ENCODE peak calls at places on chromosomes 3 and 15, in seven cellular contexts. L is colonic mucosa, S is IMR-90, E is PC-3, W is heart left ventricle, X is ovary, M is GM23248. Z is an unnamed sample.

GRCh38 chr3:149247025-149247710 is 25.5 kb upstream of the CP start:
- DNase-seq in E (peak; percentile 86), X (no peak), S (peak; percentile 70), L (no peak), M (peak; percentile 66), W (no peak), Z (no peak)

GRCh38 chr15:66964111-66964738 is 101.2 kb upstream of the SMAD3 start:
- DNase-seq in X (no peak), M (no peak), E (no peak), S (no peak), L (no peak), W (no peak), Z (no peak)

GRCh38 chr3:174955513-174956001 is 96.4 kb downstream of the NAALADL2 start:
- DNase-seq in S (peak; percentile 48), M (peak; percentile 64), X (no peak), E (peak; percentile 90), W (no peak), L (no peak), Z (peak; percentile 19)

GRCh38 chr15:82184355-82184754 is 78.2 kb downstream of the EFL1 start:
- DNase-seq in X (no peak), E (no peak), L (no peak), M (no peak), S (no peak), W (no peak), Z (no peak)

GRCh38 chr15:100842756-100843730 is 36.6 kb upstream of the ALDH1A3 start:
- DNase-seq in W (no peak), X (no peak), E (peak; percentile 25), S (peak; percentile 92), L (no peak), M (peak; percentile 32), Z (no peak)

GRCh38 chr3:63450023-63450422 is 171.9 kb downstream of the SYNPR start:
- DNase-seq in X (no peak), E (no peak), M (peak; percentile 50), S (no peak), L (no peak), W (no peak), Z (no peak)

GRCh38 chr3:126900859-126901540 is 81.9 kb upstream of the PLXNA1 start:
- DNase-seq in W (peak; percentile 38), L (no peak), E (no peak), M (no peak), S (peak; percentile 12), X (no peak), Z (no peak)

GRCh38 chr3:46187876-46188275 is 20.2 kb downstream of the CCR1 start:
- DNase-seq in S (peak; percentile 58), L (no peak), M (peak; percentile 85), X (no peak), E (peak; percentile 76), W (no peak), Z (no peak)

GRCh38 chr3:196193738-196194541 is 17.3 kb downstream of the ZDHHC19 start:
- DNase-seq in S (no peak), E (no peak), L (peak; percentile 77), W (peak; percentile 83), X (no peak), M (no peak), Z (no peak)

GRCh38 chr15:73695773-73696640 is 11.8 kb downstream of the CD276 start:
- DNase-seq in X (no peak), E (peak; percentile 23), L (no peak), W (no peak), S (no peak), M (no peak), Z (no peak)

GRCh38 chr15:45657769-45658545 is 23.1 kb downstream of the SQOR start:
- DNase-seq in W (no peak), X (no peak), E (no peak), M (no peak), S (no peak), L (peak; percentile 60), Z (no peak)

GRCh38 chr3:114454592-114455251 is 160.9 kb downstream of the TIGIT start:
- DNase-seq in W (no peak), S (no peak), L (no peak), X (peak; percentile 37), M (peak; percentile 37), E (no peak), Z (peak; percentile 86)

GRCh38 chr15:81323559-81323943 is 390 bp downstream of the STARD5 start:
- DNase-seq in M (peak; percentile 29), S (no peak), X (no peak), L (no peak), E (no peak), W (no peak), Z (no peak)

GRCh38 chr15:78242128-78242527 is 7.8 kb upstream of the ACSBG1 start:
- DNase-seq in S (no peak), X (no peak), M (peak; percentile 35), E (peak; percentile 20), L (peak; percentile 59), W (no peak), Z (peak; percentile 77)

GRCh38 chr3:13166243-13167063 is 93.2 kb upstream of the IQSEC1 start:
- DNase-seq in X (no peak), W (no peak), M (no peak), E (no peak), S (no peak), L (no peak), Z (no peak)

GRCh38 chr15:39180494-39180930 is 400.4 kb upstream of the THBS1 start:
- DNase-seq in X (no peak), E (no peak), L (no peak), W (no peak), S (peak; percentile 88), M (peak; percentile 78), Z (no peak)

GRCh38 chr15:33131880-33132279 is 62.6 kb downstream of the FMN1 start:
- DNase-seq in L (no peak), E (peak; percentile 77), M (no peak), S (peak; percentile 72), W (no peak), X (no peak), Z (no peak)

DNA sequence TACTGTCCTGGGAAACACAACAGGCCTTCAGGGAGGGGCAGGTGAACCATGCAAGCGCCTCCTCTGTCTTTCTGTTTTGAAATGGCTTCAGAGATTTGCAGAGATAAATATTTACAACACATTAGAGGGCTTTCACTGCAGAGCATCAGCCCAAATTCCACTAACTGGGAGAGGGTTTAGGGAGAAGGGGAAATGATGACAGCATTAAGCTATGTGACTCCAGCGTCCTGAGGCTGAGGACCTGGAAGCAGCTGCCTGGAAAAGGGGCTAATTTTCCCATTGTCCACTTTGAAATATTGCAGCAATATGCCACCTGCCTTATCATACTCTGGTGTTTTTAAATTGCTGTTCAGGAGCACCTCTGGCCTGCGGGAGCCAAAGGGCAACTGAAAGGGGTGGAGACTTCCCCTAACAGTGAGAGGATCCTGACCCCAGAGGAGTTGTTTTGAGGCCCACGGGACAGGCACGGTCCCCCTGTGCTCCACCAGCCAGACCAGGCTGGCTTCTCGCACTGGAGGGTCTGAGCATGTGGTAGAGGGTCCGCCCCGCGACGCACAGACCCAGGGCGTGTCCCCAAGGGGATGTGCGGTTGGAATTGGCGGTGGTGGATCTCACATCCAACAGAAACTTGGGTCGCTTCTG is 110.6 kb downstream of the XXYLT1 start:
- DNase-seq in M (peak; percentile 67), W (no peak), E (peak; percentile 45), X (no peak), L (no peak), S (peak; percentile 79), Z (no peak)
- H3K4me1 ChIP-seq in M (peaks cover 16% of the 10 kb centered on the region), W (peaks cover 23% of the 10 kb centered on the region), E (peaks cover 22% of the 10 kb centered on the region), X (peaks cover 7% of the 10 kb centered on the region), L (peaks cover 2% of the 10 kb centered on the region), S (peaks cover 23% of the 10 kb centered on the region), Z (no peaks in the 10 kb centered on the region)

DNA sequence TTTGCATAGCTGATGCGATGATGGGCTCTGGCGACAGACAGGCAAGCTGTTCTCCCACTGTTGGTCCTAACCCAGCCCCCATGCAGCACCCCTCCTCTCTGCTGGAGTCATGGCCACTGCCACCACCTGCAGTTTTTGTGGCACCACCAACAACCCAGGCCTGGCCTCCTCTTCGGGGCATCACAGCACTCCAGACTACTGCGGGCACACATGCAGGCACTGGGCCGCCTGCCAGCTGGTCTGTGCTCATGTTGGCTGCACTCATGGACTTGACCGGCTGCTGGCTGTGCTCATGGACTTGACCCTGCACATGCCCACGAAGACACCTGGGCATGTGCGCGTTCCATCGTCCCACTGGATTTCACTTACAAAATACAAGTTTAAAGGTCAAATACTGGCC is 130.9 kb upstream of the TMEM108 start:
- DNase-seq in X (no peak), E (no peak), M (no peak), L (no peak), S (no peak), W (no peak), Z (no peak)
- H3K4me1 ChIP-seq in X (no peaks in the 10 kb centered on the region), E (no peaks in the 10 kb centered on the region), M (no peaks in the 10 kb centered on the region), L (no peaks in the 10 kb centered on the region), S (no peaks in the 10 kb centered on the region), W (no peaks in the 10 kb centered on the region), Z (no peaks in the 10 kb centered on the region)

GRCh38 chr15:43792761-43793493 is 807 bp downstream of the SERF2 start:
- DNase-seq in L (peak; percentile 63), S (peak; percentile 34), M (peak; percentile 77), W (peak; percentile 67), X (peak; percentile 14), E (peak; percentile 20), Z (no peak)

GRCh38 chr15:43794269-43795037 is 2.3 kb downstream of the SERF2 start:
- DNase-seq in E (no peak), L (no peak), X (no peak), M (peak; percentile 86), W (no peak), S (peak; percentile 65), Z (no peak)

GRCh38 chr15:43795197-43795596 is 3.1 kb downstream of the SERF2 start:
- DNase-seq in L (no peak), M (no peak), S (no peak), X (no peak), W (no peak), E (no peak), Z (no peak)

GRCh38 chr15:43791993-43792760 is at the start of gene SERF2:
- DNase-seq in X (peak; percentile 100), W (peak; percentile 100), E (peak; percentile 99), M (peak; percentile 100), S (peak; percentile 99), L (peak; percentile 100), Z (peak; percentile 100)

GRCh38 chr15:43793647-43794046 is 1.5 kb downstream of the SERF2 start:
- DNase-seq in W (no peak), E (no peak), L (no peak), X (no peak), S (no peak), M (no peak), Z (no peak)
- H3K4me1 ChIP-seq in W (peaks cover 37% of the 10 kb centered on the region), E (peaks cover 49% of the 10 kb centered on the region), L (peaks cover 27% of the 10 kb centered on the region), X (peaks cover 10% of the 10 kb centered on the region), S (peaks cover 21% of the 10 kb centered on the region), M (peaks cover 45% of the 10 kb centered on the region), Z (peaks cover 12% of the 10 kb centered on the region)

GRCh38 chr15:70829366-70830166 is 24.4 kb downstream of the LARP6 start:
- DNase-seq in S (peak; percentile 22), M (peak; percentile 51), L (no peak), E (no peak), X (no peak), W (no peak), Z (no peak)

GRCh38 chr15:70827721-70828120 is 26.2 kb downstream of the LARP6 start:
- DNase-seq in M (no peak), W (no peak), E (no peak), X (no peak), S (no peak), L (no peak), Z (peak; percentile 8)

GRCh38 chr15:70830615-70831014 is 23.3 kb downstream of the LARP6 start:
- DNase-seq in W (no peak), M (no peak), S (no peak), L (no peak), X (no peak), E (no peak), Z (peak; percentile 3)

GRCh38 chr15:70826634-70827033 is 27.3 kb downstream of the LARP6 start:
- DNase-seq in E (peak; percentile 89), W (peak; percentile 50), X (no peak), S (peak; percentile 74), M (peak; percentile 95), L (peak; percentile 32), Z (no peak)

GRCh38 chr15:70825841-70826240 is 28.1 kb downstream of the LARP6 start:
- DNase-seq in M (no peak), S (no peak), E (no peak), X (no peak), L (no peak), W (no peak), Z (no peak)
- H3K4me1 ChIP-seq in M (peaks cover 48% of the 10 kb centered on the region), S (peaks cover 2% of the 10 kb centered on the region), E (peaks cover 31% of the 10 kb centered on the region), X (peaks cover 3% of the 10 kb centered on the region), L (no peaks in the 10 kb centered on the region), W (no peaks in the 10 kb centered on the region), Z (peaks cover 3% of the 10 kb centered on the region)